ENCODE peak calls at places on chromosomes 13 and 19, in nine cellular contexts. B is HepG2, S is mammary epithelial cell, Y is fibroblast of lung, K is GM23338, L is GM12878, F is H1, J is A673, U is GM23248. N is an unnamed sample.
A peak's percentile ranks its signal among the peaks of the same experiment; 100 is the strongest.

GRCh38 chr13:98422046-98422445 is 154.9 kb downstream of the STK24 start:
- DNase-seq in B (no peak), S (no peak), Y (no peak), K (no peak), L (no peak), F (no peak), J (no peak), U (no peak), N (no peak)

GRCh38 chr19:51318687-51319675 is 7.5 kb downstream of the IGLON5 start:
- DNase-seq in B (no peak), S (no peak), Y (no peak), K (no peak), L (no peak), F (no peak), J (no peak), U (no peak), N (no peak)

GRCh38 chr13:99919132-99919531 is 52.4 kb downstream of the ZIC5 start:
- DNase-seq in B (no peak), S (no peak), Y (no peak), K (no peak), L (no peak), F (no peak), J (no peak), U (no peak), N (no peak)

GRCh38 chr13:66237411-66238062 is 992.6 kb downstream of the PCDH9 start:
- DNase-seq in B (no peak), S (no peak), Y (no peak), K (peak; percentile 17), L (no peak), F (no peak), J (peak; percentile 3), U (no peak), N (no peak)

GRCh38 chr19:50568321-50569022 is at the start of gene LRRC4B:
- DNase-seq in B (no peak), S (no peak), Y (no peak), K (peak; percentile 85), L (no peak), F (no peak), J (peak; percentile 70), U (no peak), N (no peak)

GRCh38 chr19:38395381-38396127 is 7.1 kb downstream of the SPRED3 start:
- DNase-seq in B (no peak), S (no peak), Y (no peak), K (peak; percentile 40), L (no peak), F (no peak), J (no peak), U (no peak), N (no peak)

GRCh38 chr13:40992678-40993077 is 26.4 kb downstream of the ELF1 start:
- DNase-seq in B (no peak), S (no peak), Y (no peak), K (no peak), L (no peak), F (no peak), J (peak; percentile 44), U (no peak), N (peak; percentile 34)

GRCh38 chr13:21242236-21242635 is 65.8 kb downstream of the MRPL57 start:
- DNase-seq in B (peak; percentile 16), S (no peak), Y (no peak), K (peak; percentile 79), L (no peak), F (peak; percentile 36), J (peak; percentile 57), U (no peak), N (no peak)

GRCh38 chr19:48925240-48925843 is 8.2 kb upstream of the DHDH start:
- DNase-seq in B (peak; percentile 28), S (peak; percentile 96), Y (peak; percentile 93), K (no peak), L (no peak), F (no peak), J (no peak), U (peak; percentile 92), N (peak; percentile 67)

GRCh38 chr19:50829801-50830200 is 3.6 kb downstream of the KLK15 start:
- DNase-seq in B (no peak), S (no peak), Y (no peak), K (no peak), L (no peak), F (no peak), J (no peak), U (no peak), N (no peak)

GRCh38 chr13:30457306-30457891 is 8.3 kb downstream of the HMGB1 start:
- DNase-seq in B (no peak), S (no peak), Y (no peak), K (no peak), L (no peak), F (no peak), J (peak; percentile 37), U (no peak), N (no peak)

GRCh38 chr13:106343831-106344230 is 191.6 kb downstream of the EFNB2 start:
- DNase-seq in B (no peak), S (no peak), Y (no peak), K (no peak), L (no peak), F (no peak), J (no peak), U (no peak), N (no peak)

GRCh38 chr19:19261350-19262189 is 11.5 kb downstream of the TM6SF2 start:
- DNase-seq in B (no peak), S (no peak), Y (no peak), K (peak; percentile 88), L (no peak), F (peak; percentile 53), J (no peak), U (peak; percentile 12), N (no peak)

GRCh38 chr19:32041681-32042292 is 303.6 kb upstream of the ZNF507 start:
- DNase-seq in B (peak; percentile 16), S (peak; percentile 29), Y (peak; percentile 21), K (peak; percentile 74), L (no peak), F (no peak), J (peak; percentile 69), U (peak; percentile 72), N (no peak)
- TF ChIP-seq EZH2 in B (no peak), S (no peak), Y (no peak), K (no peak), L (no peak), F (no peak), J (no peak), U (no peak), N (no peak)

DNA sequence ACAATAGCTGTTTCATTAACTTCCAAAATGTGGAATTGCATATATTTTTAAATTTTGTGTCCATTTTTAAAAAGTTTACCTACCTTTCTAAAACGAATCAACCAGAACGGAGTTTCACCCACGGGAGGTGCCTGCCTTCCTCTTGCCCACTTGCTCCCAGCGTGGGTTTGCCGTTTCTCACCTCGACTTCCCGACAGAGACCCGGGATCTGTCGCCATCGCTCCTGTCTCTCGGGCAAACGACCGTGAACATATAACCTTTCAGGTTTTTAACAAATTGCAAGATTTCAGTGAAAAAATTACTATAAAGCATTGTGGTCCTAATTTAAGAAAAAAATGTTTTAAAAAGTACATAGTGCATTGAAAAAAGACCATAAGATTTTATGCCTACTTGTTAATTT is 4.2 kb downstream of the TMEM255B start:
- DNase-seq in B (no peak), S (no peak), Y (no peak), K (no peak), L (no peak), F (no peak), J (no peak), U (no peak), N (no peak)
- TF ChIP-seq EZH2 in B (no peak), S (no peak), Y (no peak), K (no peak), L (no peak), F (no peak), J (no peak), U (no peak), N (no peak)

GRCh38 chr19:1284979-1285736 is 515 bp upstream of the EFNA2 start:
- DNase-seq in B (no peak), S (no peak), Y (no peak), K (peak; percentile 68), L (no peak), F (no peak), J (no peak), U (no peak), N (no peak)
- TF ChIP-seq EZH2 in B (no peak), S (peak; percentile 3), Y (peak; percentile 93), K (no peak), L (no peak), F (no peak), J (peak; percentile 53), U (peak; percentile 87), N (no peak)

GRCh38 chr19:41929536-41930071 is 1.4 kb upstream of the ERFL start:
- DNase-seq in B (no peak), S (no peak), Y (no peak), K (peak; percentile 53), L (no peak), F (no peak), J (no peak), U (no peak), N (no peak)

GRCh38 chr19:41927810-41928192 is 448 bp downstream of the ERFL start:
- DNase-seq in B (no peak), S (no peak), Y (no peak), K (peak; percentile 46), L (no peak), F (no peak), J (no peak), U (no peak), N (no peak)

GRCh38 chr19:41928754-41929535 is 696 bp upstream of the ERFL start:
- DNase-seq in B (no peak), S (no peak), Y (no peak), K (no peak), L (no peak), F (no peak), J (no peak), U (no peak), N (no peak)

GRCh38 chr19:41926861-41927809 is 1.1 kb downstream of the ERFL start:
- DNase-seq in B (no peak), S (no peak), Y (no peak), K (no peak), L (no peak), F (no peak), J (no peak), U (no peak), N (no peak)

DNA sequence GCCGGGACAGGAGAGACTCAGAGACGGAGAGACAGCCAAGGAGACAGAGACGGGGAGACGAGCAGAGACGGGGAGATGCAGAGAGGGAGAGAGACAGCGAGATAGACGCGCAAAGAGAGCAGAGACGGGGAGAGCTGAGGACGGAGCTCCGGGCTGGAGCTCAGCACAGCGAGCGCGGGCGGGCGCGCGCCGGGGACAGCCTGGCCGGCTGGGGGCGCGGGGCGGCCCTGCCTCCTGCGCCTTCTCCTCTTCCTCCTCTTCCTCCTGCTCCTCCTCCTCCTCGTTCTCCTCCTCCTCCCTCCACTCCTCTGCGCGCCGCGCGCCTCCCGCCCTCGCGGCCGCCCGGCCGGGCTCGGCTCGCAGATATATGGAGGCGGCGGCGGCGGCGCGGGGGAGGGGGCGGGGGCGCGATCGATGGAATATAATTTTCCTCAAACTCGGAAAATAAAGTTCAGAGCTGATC is at the start of gene ERFL:
- DNase-seq in B (no peak), S (no peak), Y (no peak), K (peak; percentile 50), L (no peak), F (no peak), J (no peak), U (peak; percentile 51), N (no peak)
- TF ChIP-seq EZH2 in B (no peak), S (peak; percentile 27), Y (no peak), K (peak; percentile 82), L (no peak), F (no peak), J (no peak), U (peak; percentile 16), N (no peak)

N was measured in PC-3.